ENCODE peak calls at places on chromosomes 5 and 9, in seven cellular contexts. Y is cerebellar cortex; B is activated CD8-positive, alpha-beta T cell treated with anti-CD3 and anti-CD28 coated beads for 36 hours; X is HCEC 1CT; I is fibroblast of the aortic adventitia; V is CD4-positive, alpha-beta T cell; H is EH. S is an unnamed sample.

GRCh38 chr9:110623462-110624025 is 44.0 kb upstream of the SVEP1 start:
- DNase-seq in Y (peak), B (peak), X (peak), I (peak), V (no peak), H (peak), S (peak)

GRCh38 chr9:135809166-135809565 is 98.2 kb downstream of the CAMSAP1 start:
- DNase-seq in Y (no peak), B (no peak), X (no peak), I (peak), V (no peak), H (peak), S (no peak)

GRCh38 chr9:126697350-126697749 is 83.6 kb downstream of the LMX1B start:
- DNase-seq in Y (no peak), B (no peak), X (no peak), I (no peak), V (no peak), H (no peak), S (no peak)

GRCh38 chr5:167290478-167290877 is 1001.0 kb upstream of the WWC1 start:
- DNase-seq in Y (no peak), B (no peak), X (no peak), I (no peak), V (no peak), H (peak), S (no peak)

GRCh38 chr5:61860978-61861377 is 445.0 kb upstream of the KIF2A start:
- DNase-seq in Y (no peak), B (no peak), X (no peak), I (no peak), V (no peak), H (no peak), S (no peak)

GRCh38 chr9:13841801-13842462 is 472.0 kb downstream of the NFIB start:
- DNase-seq in Y (no peak), B (no peak), X (no peak), I (peak), V (no peak), H (no peak), S (no peak)

GRCh38 chr5:13510616-13511015 is 433.9 kb downstream of the DNAH5 start:
- DNase-seq in Y (no peak), B (no peak), X (peak), I (no peak), V (no peak), H (no peak), S (no peak)

GRCh38 chr9:89427621-89428221 is 70.2 kb downstream of the SEMA4D start:
- DNase-seq in Y (no peak), B (peak), X (no peak), I (no peak), V (peak), H (peak), S (no peak)

GRCh38 chr5:71483355-71483754 is 27.9 kb downstream of the BDP1 start:
- DNase-seq in Y (no peak), B (no peak), X (peak), I (peak), V (no peak), H (peak), S (no peak)

GRCh38 chr5:10486511-10487344 is 45.0 kb downstream of the ROPN1L start:
- DNase-seq in Y (no peak), B (no peak), X (no peak), I (no peak), V (no peak), H (no peak), S (no peak)

GRCh38 chr9:12972608-12973589 is 198.1 kb downstream of the LURAP1L start:
- DNase-seq in Y (peak), B (no peak), X (no peak), I (peak), V (no peak), H (no peak), S (peak)

GRCh38 chr5:40841068-40841805 is at the start of gene CARD6:
- DNase-seq in Y (no peak), B (peak), X (peak), I (peak), V (no peak), H (no peak), S (no peak)

GRCh38 chr5:93503598-93504067 is 77.4 kb downstream of the NR2F1-AS1 start:
- DNase-seq in Y (no peak), B (no peak), X (peak), I (peak), V (no peak), H (peak), S (no peak)

GRCh38 chr9:132005896-132006295 is 73.8 kb downstream of the MED27 start:
- DNase-seq in Y (no peak), B (no peak), X (no peak), I (peak), V (no peak), H (peak), S (no peak)

GRCh38 chr5:149803153-149803552 is 73.0 kb downstream of the PPARGC1B start:
- DNase-seq in Y (no peak), B (no peak), X (no peak), I (no peak), V (no peak), H (no peak), S (no peak)

GRCh38 chr9:34652608-34653007 is 623 bp downstream of the IL11RA start:
- DNase-seq in Y (no peak), B (no peak), X (no peak), I (peak), V (no peak), H (peak), S (no peak)

GRCh38 chr9:90838761-90839160 is 37.1 kb downstream of the SYK start:
- DNase-seq in Y (no peak), B (no peak), X (no peak), I (no peak), V (no peak), H (no peak), S (no peak)

GRCh38 chr5:135236951-135237791 is 161.9 kb downstream of the MACROH2A1 start:
- DNase-seq in Y (no peak), B (no peak), X (no peak), I (peak), V (no peak), H (no peak), S (peak)